ENCODE peak calls at places on chromosomes 4 and X, in four cellular contexts. A, E, T and M are unnamed samples.

GRCh38 chr4:2761035-2761923 is 5.1 kb upstream of the TNIP2 start:
- DNase-seq in T (peak), E (no peak), A (no peak), M (no peak)

GRCh38 chrX:30027636-30028035 is 187.7 kb upstream of the MAGEB2 start:
- DNase-seq in T (no peak), E (no peak), A (no peak), M (no peak)

GRCh38 chrX:21735753-21736127 is 22.2 kb downstream of the SMPX start:
- DNase-seq in T (no peak), E (no peak), A (no peak), M (no peak)

GRCh38 chr4:86033171-86033570 is 326.7 kb downstream of the MAPK10 start:
- DNase-seq in E (no peak), T (peak), A (peak), M (no peak)

GRCh38 chr4:188822698-188823097 is 683.5 kb downstream of the TRIML1 start:
- DNase-seq in T (no peak), E (no peak), A (no peak), M (no peak)

GRCh38 chr4:17082186-17082585 is 183.7 kb upstream of the LDB2 start:
- DNase-seq in E (no peak), A (no peak), T (no peak), M (no peak)

GRCh38 chr4:5993876-5994811 is 24.1 kb downstream of the C4orf50 start:
- DNase-seq in A (no peak), E (no peak), T (no peak), M (no peak)

GRCh38 chrX:8897259-8897658 is 96.1 kb upstream of the FAM9A start:
- DNase-seq in A (no peak), E (no peak), T (no peak), M (no peak)

GRCh38 chr4:137432431-137432830 is 99.9 kb downstream of the PCDH18 start:
- DNase-seq in T (no peak), A (no peak), E (no peak), M (no peak)

GRCh38 chr4:39464886-39465501 is 6.1 kb downstream of the LIAS start:
- DNase-seq in A (peak), E (no peak), T (no peak), M (no peak)

GRCh38 chr4:71231073-71231752 is 107.6 kb upstream of the SLC4A4 start:
- DNase-seq in A (peak), T (peak), E (no peak), M (no peak)

GRCh38 chr4:10160280-10160856 is 43.8 kb upstream of the WDR1 start:
- DNase-seq in T (no peak), E (no peak), A (no peak), M (no peak)

GRCh38 chrX:42242044-42242443 is 318.7 kb upstream of the CASK start:
- DNase-seq in A (no peak), E (no peak), T (no peak), M (no peak)

GRCh38 chr4:8906991-8907595 is 35.5 kb upstream of the HMX1 start:
- DNase-seq in E (no peak), A (no peak), T (peak), M (no peak)

GRCh38 chr4:85740431-85740861 is 265.5 kb downstream of the ARHGAP24 start:
- DNase-seq in E (no peak), T (no peak), A (no peak), M (no peak)

GRCh38 chr4:138650917-138651564 is 364.5 kb upstream of the NOCT start:
- DNase-seq in A (peak), T (no peak), E (no peak), M (no peak)

GRCh38 chr4:75653845-75654503 is 19.2 kb downstream of the G3BP2 start:
- DNase-seq in A (no peak), E (no peak), T (no peak), M (no peak)

GRCh38 chr4:88143504-88143903 is 14.9 kb downstream of the ABCG2 start:
- DNase-seq in T (no peak), A (peak), E (no peak), M (no peak)

GRCh38 chrX:40816906-40817305 is 81.6 kb upstream of the MED14 start:
- DNase-seq in A (no peak), T (no peak), E (no peak), M (no peak)

GRCh38 chr4:48127882-48128394 is 6.1 kb downstream of the TXK start:
- DNase-seq in T (peak), A (peak), E (peak), M (peak)
- TF ChIP-seq CTCF in T (peak), A (peak), E (peak), M (peak)

DNA sequence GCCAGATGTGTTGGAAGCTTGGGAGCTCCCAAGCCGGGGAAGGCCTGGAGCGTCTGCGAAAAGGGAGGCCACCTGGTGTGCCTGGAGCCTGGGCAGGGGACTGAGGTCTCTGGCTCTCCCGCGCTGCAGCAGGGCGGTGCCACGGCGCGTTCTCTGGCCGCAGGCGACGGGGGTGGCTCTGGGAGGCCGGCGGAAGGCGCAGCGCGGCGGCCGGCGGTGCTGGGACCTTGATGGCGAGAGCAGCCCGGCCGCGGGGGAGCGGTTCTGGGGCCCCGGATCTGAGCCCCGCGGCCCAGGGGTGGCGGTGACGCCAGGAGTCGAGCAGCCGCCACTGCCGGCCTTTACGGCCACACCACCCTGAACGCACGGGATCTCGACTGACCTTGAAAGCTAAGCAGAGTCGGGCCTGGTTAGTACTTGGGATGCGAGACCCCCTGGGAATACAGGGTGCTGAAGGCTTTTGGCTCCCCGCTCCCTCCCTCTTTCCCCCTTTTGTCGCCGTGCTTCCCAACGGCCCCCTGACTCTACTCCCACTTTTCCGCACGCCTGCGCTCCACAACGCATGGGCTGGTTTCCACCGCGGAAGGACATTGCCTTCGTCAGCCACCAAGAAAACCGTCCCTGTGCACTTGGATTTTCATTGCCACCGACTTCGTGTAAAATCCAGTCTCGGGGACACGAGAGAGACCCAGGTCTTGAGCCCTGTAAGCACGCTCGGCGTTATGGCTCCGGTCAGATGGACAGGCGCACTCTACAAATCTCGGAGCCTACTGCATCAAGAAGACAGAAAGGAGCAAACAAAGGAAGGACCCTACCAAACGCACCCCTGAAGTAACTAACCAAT is 9.5 kb downstream of the FRG2 start:
- DNase-seq in A (no peak), T (no peak), E (no peak), M (no peak)
- H3K4me3 ChIP-seq in A (no peak), T (no peak), E (no peak), M (no peak)

GRCh38 chr4:69894706-69895105 is 34.8 kb upstream of the SULT1E1 start:
- DNase-seq in T (no peak), A (no peak), E (no peak), M (no peak)

GRCh38 chr4:69894221-69894620 is 34.3 kb upstream of the SULT1E1 start:
- DNase-seq in A (no peak), E (no peak), T (no peak), M (no peak)

GRCh38 chr4:69896530-69897116 is 34.2 kb upstream of the CSN1S1 start:
- DNase-seq in T (no peak), A (no peak), E (no peak), M (no peak)
- TF ChIP-seq CTCF in T (peak), A (no peak), E (peak), M (peak)

GRCh38 chr4:158172196-158172557 is 648 bp downstream of the GASK1B start:
- DNase-seq in T (no peak), E (no peak), A (no peak), M (no peak)

GRCh38 chr4:158169516-158169915 is 3.3 kb downstream of the GASK1B start:
- DNase-seq in E (no peak), T (no peak), A (no peak), M (no peak)

GRCh38 chr4:158171456-158171790 is 1.4 kb downstream of the GASK1B start:
- DNase-seq in T (no peak), A (no peak), E (no peak), M (no peak)

GRCh38 chr4:158169931-158170690 is 2.7 kb downstream of the GASK1B start:
- DNase-seq in T (no peak), A (no peak), E (no peak), M (no peak)

DNA sequence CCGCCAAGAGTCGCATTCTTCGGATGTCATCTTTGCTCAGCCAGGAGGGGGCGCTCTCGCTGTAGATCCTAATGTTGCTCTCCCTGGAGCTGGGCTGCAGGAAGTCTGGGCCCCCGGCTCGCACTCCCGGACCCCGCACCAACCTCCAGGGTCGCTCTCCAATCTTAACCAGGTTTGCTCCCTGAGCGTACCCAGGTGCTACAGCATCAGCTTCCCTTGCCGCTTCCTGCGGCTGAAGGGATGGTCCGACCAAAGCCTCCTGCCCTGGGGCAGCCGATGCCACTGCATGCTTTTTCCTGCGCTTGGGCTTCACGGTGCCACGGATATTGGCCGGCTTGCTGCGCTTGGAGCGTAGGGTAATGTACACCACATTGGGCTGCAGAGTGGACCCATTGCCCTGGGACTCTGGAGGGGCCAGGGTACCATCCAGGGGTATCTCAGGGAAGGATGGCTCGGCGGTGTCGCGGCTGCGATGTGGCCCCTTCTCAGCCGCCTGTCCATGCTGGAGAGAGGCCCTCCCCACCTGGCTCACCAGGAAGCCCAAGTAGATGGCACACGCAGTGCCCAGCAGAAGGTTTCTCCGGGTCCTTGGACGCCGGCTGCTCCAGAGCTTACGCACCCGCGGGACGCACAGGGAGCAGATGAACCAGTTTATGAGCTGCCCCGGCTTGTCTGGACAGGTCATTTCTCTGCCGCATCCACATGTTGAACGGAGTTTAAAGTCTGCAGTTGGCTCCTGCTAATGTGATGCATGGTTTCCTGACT is 2.0 kb downstream of the GASK1B start:
- DNase-seq in A (peak), E (no peak), T (peak), M (no peak)
- H3K4me3 ChIP-seq in A (peak), E (no peak), T (no peak), M (no peak)

DNA sequence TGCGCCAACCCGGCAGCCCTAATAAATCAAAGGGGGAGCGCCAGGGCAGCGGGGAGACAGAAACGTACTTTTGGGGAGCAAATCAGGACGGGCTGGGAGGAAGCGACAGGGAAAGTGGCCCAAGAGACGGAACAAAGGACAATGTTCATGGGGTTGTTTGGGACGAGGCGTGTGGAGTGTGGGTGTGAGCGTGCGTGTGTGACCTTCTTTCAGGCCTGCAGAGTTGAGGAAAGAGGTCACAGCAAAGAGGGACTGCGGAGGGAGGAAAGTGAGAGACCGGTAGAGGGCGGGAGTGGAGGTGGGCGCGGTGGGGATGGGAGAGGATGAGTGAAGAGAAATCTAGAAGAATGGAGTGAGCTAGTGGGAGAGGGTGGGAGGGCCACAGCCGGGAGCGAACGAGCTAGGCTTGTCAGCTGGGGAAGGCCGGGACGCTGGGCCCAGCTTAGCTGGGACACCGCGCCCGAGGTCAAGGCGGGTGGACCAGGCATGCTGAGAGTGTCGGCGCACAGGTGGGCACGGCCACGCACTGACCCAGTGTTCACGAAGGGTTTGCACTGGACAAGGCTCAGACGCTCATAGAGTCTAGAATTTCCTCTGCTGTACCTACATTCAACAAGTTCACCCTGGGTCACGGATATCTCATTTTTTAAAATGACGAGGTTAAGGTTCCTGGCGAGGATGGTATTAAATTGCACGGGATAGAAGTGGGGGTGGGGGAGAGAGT is 14.7 kb upstream of the PITX2 start:
- DNase-seq in E (no peak), T (no peak), A (no peak), M (no peak)
- TF ChIP-seq CTCF in E (no peak), T (no peak), A (peak), M (no peak)

DNA sequence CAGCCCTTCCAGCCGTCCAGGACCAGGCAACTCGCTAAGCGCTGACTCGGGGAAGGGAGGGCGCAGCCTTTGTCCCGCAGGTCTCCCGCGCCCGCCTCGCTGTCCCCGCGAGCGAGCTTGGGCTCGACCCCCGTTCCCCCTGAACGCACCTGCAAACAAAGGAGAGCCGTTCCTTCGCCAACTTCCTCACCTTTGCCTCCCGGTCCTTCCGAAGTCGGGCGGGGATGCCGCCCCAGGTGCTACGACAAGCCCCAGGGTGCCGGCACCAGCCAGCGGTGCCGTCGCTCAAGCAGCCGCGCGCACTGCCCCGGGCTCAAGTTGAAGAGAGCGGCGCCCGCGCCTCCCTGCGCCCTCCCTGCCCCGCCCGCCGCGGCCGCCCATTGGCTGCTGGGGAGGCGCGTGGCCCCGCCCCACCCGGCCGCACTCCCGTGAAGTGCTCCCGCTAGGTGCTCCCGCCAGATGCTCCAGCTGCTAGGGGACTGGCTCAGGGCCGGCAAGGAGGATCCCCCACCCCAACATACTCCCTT is 107.1 kb downstream of the NSUN7 start:
- DNase-seq in E (no peak), T (peak), A (peak), M (no peak)
- H3K4me3 ChIP-seq in E (peak), T (no peak), A (no peak), M (peak)